ENCODE peak calls at places on chromosomes 5 and 9, in five cellular contexts. One of them, this sample, is unnamed.

GRCh38 chr5:125536582-125536981 is 790.1 kb upstream of the ZNF608 start:
- DNase-seq in neuronal stem cell: no peak
- DNase-seq in H9: no peak
- DNase-seq in H1: no peak
- DNase-seq in IMR-90: peak
- DNase-seq in this sample: peak

GRCh38 chr9:96122756-96123155 is 179.2 kb downstream of the HSD17B3 start:
- DNase-seq in neuronal stem cell: no peak
- DNase-seq in H9: no peak
- DNase-seq in H1: no peak
- DNase-seq in IMR-90: peak
- DNase-seq in this sample: peak

GRCh38 chr5:3251784-3252183 is 343.8 kb upstream of the IRX1 start:
- DNase-seq in neuronal stem cell: no peak
- DNase-seq in H9: peak
- DNase-seq in H1: no peak
- DNase-seq in IMR-90: no peak
- DNase-seq in this sample: no peak

GRCh38 chr9:34426340-34427074 is 31.9 kb downstream of the FAM219A start:
- DNase-seq in neuronal stem cell: no peak
- DNase-seq in H9: peak
- DNase-seq in H1: no peak
- DNase-seq in IMR-90: no peak
- DNase-seq in this sample: no peak

GRCh38 chr5:149837680-149838269 is 106.8 kb downstream of the PDE6A start:
- DNase-seq in neuronal stem cell: peak
- DNase-seq in H9: peak
- DNase-seq in H1: peak
- DNase-seq in IMR-90: peak
- DNase-seq in this sample: peak

GRCh38 chr5:111463304-111463703 is 49.0 kb downstream of the STARD4 start:
- DNase-seq in neuronal stem cell: no peak
- DNase-seq in H9: peak
- DNase-seq in H1: no peak
- DNase-seq in IMR-90: no peak
- DNase-seq in this sample: no peak

GRCh38 chr5:76372320-76373054 is 30.6 kb upstream of the IQGAP2 start:
- DNase-seq in neuronal stem cell: no peak
- DNase-seq in H9: peak
- DNase-seq in H1: no peak
- DNase-seq in IMR-90: peak
- DNase-seq in this sample: peak

GRCh38 chr5:132947661-132948060 is 15.8 kb downstream of the AFF4 start:
- DNase-seq in neuronal stem cell: no peak
- DNase-seq in H9: no peak
- DNase-seq in H1: no peak
- DNase-seq in IMR-90: peak
- DNase-seq in this sample: peak

GRCh38 chr5:88785396-88786216 is 97.4 kb downstream of the MEF2C start:
- DNase-seq in neuronal stem cell: no peak
- DNase-seq in H9: no peak
- DNase-seq in H1: no peak
- DNase-seq in IMR-90: peak
- DNase-seq in this sample: peak

GRCh38 chr5:137073192-137073591 is 425.9 kb downstream of the SPOCK1 start:
- DNase-seq in neuronal stem cell: no peak
- DNase-seq in H9: no peak
- DNase-seq in H1: no peak
- DNase-seq in IMR-90: peak
- DNase-seq in this sample: no peak

GRCh38 chr9:132896264-132896663 is 17.6 kb downstream of the SPACA9 start:
- DNase-seq in neuronal stem cell: no peak
- DNase-seq in H9: no peak
- DNase-seq in H1: no peak
- DNase-seq in IMR-90: no peak
- DNase-seq in this sample: no peak

GRCh38 chr5:138488481-138488945 is 23.2 kb downstream of the EGR1 start:
- DNase-seq in neuronal stem cell: no peak
- DNase-seq in H9: no peak
- DNase-seq in H1: no peak
- DNase-seq in IMR-90: peak
- DNase-seq in this sample: no peak

GRCh38 chr5:83564069-83564749 is 92.7 kb downstream of the VCAN start:
- DNase-seq in neuronal stem cell: peak
- DNase-seq in H9: no peak
- DNase-seq in H1: no peak
- DNase-seq in IMR-90: peak
- DNase-seq in this sample: peak

GRCh38 chr9:136178061-136178772 is 26.7 kb downstream of the LHX3 start:
- DNase-seq in neuronal stem cell: no peak
- DNase-seq in H9: no peak
- DNase-seq in H1: no peak
- DNase-seq in IMR-90: no peak
- DNase-seq in this sample: no peak

GRCh38 chr5:114363837-114364236 is 2.0 kb downstream of the KCNN2 start:
- DNase-seq in neuronal stem cell: peak
- DNase-seq in H9: peak
- DNase-seq in H1: no peak
- DNase-seq in IMR-90: no peak
- DNase-seq in this sample: no peak

GRCh38 chr5:180070726-180071417 is 687 bp downstream of the RNF130 start:
- DNase-seq in neuronal stem cell: no peak
- DNase-seq in H9: no peak
- DNase-seq in H1: no peak
- DNase-seq in IMR-90: peak
- DNase-seq in this sample: peak

GRCh38 chr9:128550770-128551651 is 1.4 kb upstream of the SPTAN1 start:
- DNase-seq in neuronal stem cell: no peak
- DNase-seq in H9: peak
- DNase-seq in H1: peak
- DNase-seq in IMR-90: peak
- DNase-seq in this sample: peak

GRCh38 chr5:175885813-175886212 is 14.4 kb downstream of the CPLX2 start:
- DNase-seq in neuronal stem cell: no peak
- DNase-seq in H9: no peak
- DNase-seq in H1: no peak
- DNase-seq in IMR-90: no peak
- DNase-seq in this sample: no peak

GRCh38 chr9:101235105-101235866 is 149.5 kb downstream of the BAAT start:
- DNase-seq in neuronal stem cell: peak
- DNase-seq in H9: no peak
- DNase-seq in H1: no peak
- DNase-seq in IMR-90: no peak
- DNase-seq in this sample: no peak

GRCh38 chr5:59325070-59325469 is 568.5 kb downstream of the PDE4D start:
- DNase-seq in neuronal stem cell: no peak
- DNase-seq in H9: no peak
- DNase-seq in H1: no peak
- DNase-seq in IMR-90: no peak
- DNase-seq in this sample: no peak

GRCh38 chr9:108273988-108274387 is 581.8 kb downstream of the ACTL7B start:
- DNase-seq in neuronal stem cell: no peak
- DNase-seq in H9: no peak
- DNase-seq in H1: no peak
- DNase-seq in IMR-90: no peak
- DNase-seq in this sample: peak

GRCh38 chr9:69307446-69308216 is 17.4 kb upstream of the ENTREP1 start:
- DNase-seq in neuronal stem cell: peak
- DNase-seq in H9: peak
- DNase-seq in H1: peak
- DNase-seq in IMR-90: peak
- DNase-seq in this sample: peak

GRCh38 chr5:80884851-80885697 is 75.1 kb upstream of the RASGRF2 start:
- DNase-seq in neuronal stem cell: no peak
- DNase-seq in H9: no peak
- DNase-seq in H1: no peak
- DNase-seq in IMR-90: peak
- DNase-seq in this sample: peak

GRCh38 chr9:121650220-121651013 is 1.0 kb upstream of the DAB2IP start:
- DNase-seq in neuronal stem cell: peak
- DNase-seq in H9: peak
- DNase-seq in H1: peak
- DNase-seq in IMR-90: peak
- DNase-seq in this sample: peak

GRCh38 chr9:34651876-34652602 is at the start of gene IL11RA:
- DNase-seq in neuronal stem cell: peak
- DNase-seq in H9: peak
- DNase-seq in H1: peak
- DNase-seq in IMR-90: peak
- DNase-seq in this sample: peak

GRCh38 chr5:178370102-178370501 is 137.5 kb upstream of the PHYKPL start:
- DNase-seq in neuronal stem cell: no peak
- DNase-seq in H9: no peak
- DNase-seq in H1: no peak
- DNase-seq in IMR-90: no peak
- DNase-seq in this sample: no peak

GRCh38 chr9:38053697-38054461 is 15.1 kb downstream of the SHB start:
- DNase-seq in neuronal stem cell: no peak
- DNase-seq in H9: no peak
- DNase-seq in H1: no peak
- DNase-seq in IMR-90: no peak
- DNase-seq in this sample: no peak

GRCh38 chr9:22215492-22215891 is 206.4 kb upstream of the CDKN2B start:
- DNase-seq in neuronal stem cell: no peak
- DNase-seq in H9: no peak
- DNase-seq in H1: no peak
- DNase-seq in IMR-90: no peak
- DNase-seq in this sample: no peak

GRCh38 chr9:98654247-98654646 is 54.5 kb downstream of the GABBR2 start:
- DNase-seq in neuronal stem cell: no peak
- DNase-seq in H9: no peak
- DNase-seq in H1: no peak
- DNase-seq in IMR-90: peak
- DNase-seq in this sample: no peak

GRCh38 chr5:74382864-74383618 is 257.5 kb downstream of the ENC1 start:
- DNase-seq in neuronal stem cell: no peak
- DNase-seq in H9: no peak
- DNase-seq in H1: no peak
- DNase-seq in IMR-90: peak
- DNase-seq in this sample: peak

GRCh38 chr9:5360341-5360740 is 20.7 kb upstream of the RLN1 start:
- DNase-seq in neuronal stem cell: no peak
- DNase-seq in H9: no peak
- DNase-seq in H1: no peak
- DNase-seq in IMR-90: no peak
- DNase-seq in this sample: no peak

GRCh38 chr5:122775713-122776084 is 819 bp downstream of the SNX2 start:
- DNase-seq in neuronal stem cell: no peak
- DNase-seq in H9: no peak
- DNase-seq in H1: no peak
- DNase-seq in IMR-90: no peak
- DNase-seq in this sample: no peak

GRCh38 chr5:110768138-110768845 is 29.5 kb downstream of the SLC25A46 start:
- DNase-seq in neuronal stem cell: no peak
- DNase-seq in H9: no peak
- DNase-seq in H1: no peak
- DNase-seq in IMR-90: peak
- DNase-seq in this sample: no peak

GRCh38 chr9:82418334-82418733 is 429.8 kb downstream of the SPATA31D1 start:
- DNase-seq in neuronal stem cell: no peak
- DNase-seq in H9: no peak
- DNase-seq in H1: no peak
- DNase-seq in IMR-90: no peak
- DNase-seq in this sample: no peak

GRCh38 chr5:139926797-139927503 is 116.1 kb downstream of the NRG2 start:
- DNase-seq in neuronal stem cell: no peak
- DNase-seq in H9: no peak
- DNase-seq in H1: peak
- DNase-seq in IMR-90: no peak
- DNase-seq in this sample: no peak

GRCh38 chr9:591292-591691 is 250.2 kb upstream of the DMRT1 start:
- DNase-seq in neuronal stem cell: no peak
- DNase-seq in H9: no peak
- DNase-seq in H1: no peak
- DNase-seq in IMR-90: no peak
- DNase-seq in this sample: no peak
- H3K23ac ChIP-seq in neuronal stem cell: no peak
- H3K23ac ChIP-seq in H9: no peak
- H3K23ac ChIP-seq in H1: no peak
- H3K23ac ChIP-seq in IMR-90: no peak
- H3K23ac ChIP-seq in this sample: no peak

DNA sequence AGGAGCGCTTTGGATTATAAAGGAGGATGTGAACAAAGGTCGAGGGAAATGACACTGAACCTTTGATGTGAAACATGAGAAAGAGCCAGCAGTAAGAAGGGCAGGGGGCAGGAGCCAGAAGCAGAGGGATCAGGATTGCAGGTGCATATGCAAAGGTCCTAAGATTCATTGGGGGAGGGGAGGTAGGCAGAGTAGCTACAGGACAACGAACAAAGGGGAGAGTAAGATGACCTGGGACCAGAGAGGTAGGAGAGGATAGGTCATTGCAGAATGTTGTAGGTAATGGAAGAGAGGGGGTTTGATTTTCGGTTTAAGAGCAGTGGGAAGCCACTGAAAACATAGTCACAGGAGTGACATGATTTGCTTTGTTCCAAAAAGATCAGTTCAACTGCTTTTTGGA is 129.2 kb upstream of the TRPM3 start:
- DNase-seq in neuronal stem cell: no peak
- DNase-seq in H9: peak
- DNase-seq in H1: peak
- DNase-seq in IMR-90: no peak
- DNase-seq in this sample: no peak
- H3K23ac ChIP-seq in neuronal stem cell: no peak
- H3K23ac ChIP-seq in H9: no peak
- H3K23ac ChIP-seq in H1: no peak
- H3K23ac ChIP-seq in IMR-90: no peak
- H3K23ac ChIP-seq in this sample: no peak

GRCh38 chr5:147876141-147876540 is 2.4 kb upstream of the SCGB3A2 start:
- DNase-seq in neuronal stem cell: no peak
- DNase-seq in H9: no peak
- DNase-seq in H1: no peak
- DNase-seq in IMR-90: no peak
- DNase-seq in this sample: no peak
- H3K23ac ChIP-seq in neuronal stem cell: no peak
- H3K23ac ChIP-seq in H9: no peak
- H3K23ac ChIP-seq in H1: no peak
- H3K23ac ChIP-seq in IMR-90: no peak
- H3K23ac ChIP-seq in this sample: no peak

GRCh38 chr9:125511780-125512179 is 195.2 kb downstream of the MAPKAP1 start:
- DNase-seq in neuronal stem cell: no peak
- DNase-seq in H9: no peak
- DNase-seq in H1: peak
- DNase-seq in IMR-90: no peak
- DNase-seq in this sample: no peak
- H3K23ac ChIP-seq in neuronal stem cell: no peak
- H3K23ac ChIP-seq in H9: no peak
- H3K23ac ChIP-seq in H1: no peak
- H3K23ac ChIP-seq in IMR-90: peak
- H3K23ac ChIP-seq in this sample: no peak

This sample was measured in mesenchymal stem cell.